ENCODE peak calls at places on chromosomes 12 and 14, in seven cellular contexts. X is ovary, V is fibroblast of lung, D is fibroblast of mammary gland, K is astrocyte, R is fibroblast of the aortic adventitia, I is psoas muscle. Q is an unnamed sample.

GRCh38 chr12:54299515-54300266 is 1.1 kb downstream of the NFE2 start:
- DNase-seq in I (no peak), V (no peak), D (peak), R (peak), K (no peak), X (no peak), Q (no peak)

GRCh38 chr12:45427042-45427441 is 211.1 kb downstream of the ANO6 start:
- DNase-seq in V (no peak), I (no peak), K (no peak), D (no peak), X (no peak), R (no peak), Q (no peak)

GRCh38 chr14:73342670-73343069 is 105.4 kb downstream of the PAPLN start:
- DNase-seq in I (no peak), K (no peak), D (no peak), R (no peak), V (no peak), X (no peak), Q (no peak)

GRCh38 chr12:132158677-132159554 is 14.7 kb downstream of the NOC4L start:
- DNase-seq in R (no peak), V (no peak), D (no peak), X (no peak), I (peak), K (no peak), Q (peak)

GRCh38 chr14:103436533-103436932 is 51.3 kb downstream of the MARK3 start:
- DNase-seq in K (no peak), X (no peak), R (peak), V (peak), I (no peak), D (peak), Q (no peak)

GRCh38 chr12:124916370-124917134 is 2.1 kb upstream of the UBC start:
- DNase-seq in K (peak), D (peak), R (peak), X (no peak), I (peak), V (peak), Q (peak)

GRCh38 chr14:99410019-99410418 is 70.6 kb downstream of the SETD3 start:
- DNase-seq in R (no peak), I (no peak), X (no peak), V (no peak), K (no peak), D (no peak), Q (no peak)

GRCh38 chr12:75705749-75706719 is 194.6 kb upstream of the KRR1 start:
- DNase-seq in R (peak), V (peak), K (peak), I (no peak), X (peak), D (peak), Q (peak)

GRCh38 chr12:92953747-92954146 is 24.7 kb upstream of the EEA1 start:
- DNase-seq in I (no peak), K (no peak), X (no peak), R (no peak), D (no peak), V (no peak), Q (no peak)

GRCh38 chr14:23881292-23881691 is 72.3 kb upstream of the DHRS4 start:
- DNase-seq in I (no peak), X (no peak), R (no peak), D (no peak), V (no peak), K (peak), Q (no peak)

GRCh38 chr14:94680498-94681288 is 68.5 kb downstream of the SERPINA3 start:
- DNase-seq in R (no peak), K (no peak), X (no peak), D (no peak), I (no peak), V (no peak), Q (no peak)

GRCh38 chr12:16076553-16076952 is 165.4 kb downstream of the DERA start:
- DNase-seq in I (no peak), D (peak), X (no peak), V (peak), R (peak), K (no peak), Q (no peak)

GRCh38 chr14:35879654-35880249 is 53.6 kb downstream of the BRMS1L start:
- DNase-seq in D (peak), R (peak), I (no peak), K (peak), V (peak), X (no peak), Q (no peak)

GRCh38 chr14:68585690-68586089 is 207.2 kb downstream of the ZFP36L1 start:
- DNase-seq in D (peak), X (peak), R (no peak), V (no peak), K (no peak), I (no peak), Q (no peak)

GRCh38 chr12:75505706-75506312 is 5.6 kb downstream of the KRR1 start:
- DNase-seq in I (no peak), D (peak), X (no peak), R (peak), V (peak), K (no peak), Q (no peak)

GRCh38 chr14:88321692-88322504 is 1.2 kb downstream of the KCNK10 start:
- DNase-seq in V (no peak), R (no peak), K (no peak), X (no peak), D (no peak), I (no peak), Q (no peak)

GRCh38 chr14:61438497-61438859 is 117.1 kb downstream of the PRKCH start:
- DNase-seq in D (no peak), V (no peak), I (no peak), X (no peak), K (no peak), R (no peak), Q (no peak)

GRCh38 chr14:29310210-29310609 is 543.6 kb downstream of the FOXG1 start:
- DNase-seq in D (no peak), R (no peak), K (no peak), V (no peak), X (no peak), I (no peak), Q (no peak)

GRCh38 chr14:29217813-29218450 is 451.3 kb downstream of the FOXG1 start:
- DNase-seq in V (peak), X (no peak), I (no peak), D (peak), K (no peak), R (no peak), Q (no peak)

GRCh38 chr12:126248871-126249403 is 1183.7 kb downstream of the AACS start:
- DNase-seq in V (no peak), X (no peak), R (peak), I (no peak), D (no peak), K (peak), Q (no peak)

GRCh38 chr14:69237142-69237541 is 22.8 kb upstream of the GALNT16 start:
- DNase-seq in R (no peak), D (no peak), K (no peak), I (no peak), V (no peak), X (no peak), Q (no peak)

GRCh38 chr12:911191-911826 is 38.2 kb downstream of the RAD52 start:
- DNase-seq in X (no peak), R (peak), I (no peak), K (no peak), V (no peak), D (no peak), Q (no peak)

GRCh38 chr14:67940476-67940875 is 120.9 kb downstream of the RAD51B start:
- DNase-seq in D (peak), V (peak), X (no peak), I (no peak), R (no peak), K (peak), Q (no peak)

GRCh38 chr12:95790025-95790911 is at the start of gene NTN4:
- DNase-seq in X (peak), I (peak), V (no peak), R (peak), K (no peak), D (peak), Q (peak)

GRCh38 chr14:83485591-83485990 is 1951.9 kb upstream of the SEL1L start:
- DNase-seq in V (no peak), R (no peak), K (no peak), D (peak), X (no peak), I (no peak), Q (no peak)

GRCh38 chr12:71848212-71848611 is 8.7 kb downstream of the TBC1D15 start:
- DNase-seq in I (no peak), V (no peak), X (no peak), K (no peak), D (peak), R (no peak), Q (no peak)

GRCh38 chr14:88995437-88996198 is 171.2 kb downstream of the TTC8 start:
- DNase-seq in D (peak), X (no peak), I (no peak), R (peak), V (peak), K (peak), Q (no peak)

DNA sequence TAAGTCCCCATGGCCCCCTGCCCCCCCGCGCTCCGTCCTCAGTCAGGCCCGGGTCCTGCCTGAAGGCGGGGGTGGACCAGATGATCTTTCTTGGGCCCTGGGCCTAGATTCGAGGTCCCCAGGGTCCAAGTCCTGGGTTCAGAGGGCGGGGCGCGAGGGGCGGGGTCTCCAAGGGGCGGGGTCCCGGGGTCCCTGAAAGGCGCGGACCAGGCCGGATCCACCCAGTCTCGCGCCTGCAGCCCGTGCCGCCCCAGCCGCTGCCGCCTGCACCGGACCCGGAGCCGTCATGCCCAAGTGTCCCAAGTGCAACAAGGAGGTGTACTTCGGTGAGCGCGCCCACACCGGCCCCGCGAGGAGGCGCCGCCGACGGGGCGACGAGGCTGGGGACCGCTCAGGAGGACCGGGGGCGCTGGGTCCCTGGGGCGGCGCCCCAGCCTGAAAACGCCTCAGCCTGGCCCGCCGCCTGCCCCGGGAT is 325 bp downstream of the CRIP1 start:
- DNase-seq in D (no peak), V (no peak), X (peak), I (peak), K (no peak), R (no peak), Q (peak)
- H3K4me3 ChIP-seq in D (no peak), V (no peak), X (peak), I (peak), K (no peak), R (peak), Q (peak)

GRCh38 chr12:62817556-62818271 is 117.2 kb downstream of the PPM1H start:
- DNase-seq in I (no peak), D (peak), V (peak), K (peak), R (peak), X (no peak), Q (no peak)
- TF ChIP-seq CTCF in I (no peak), D (no peak), V (peak), K (no peak), R (no peak), X (no peak), Q (no peak)

GRCh38 chr12:107411792-107412535 is 273.6 kb upstream of the PWP1 start:
- DNase-seq in R (no peak), V (peak), X (no peak), I (no peak), D (peak), K (peak), Q (no peak)

GRCh38 chr12:107417004-107417403 is 268.6 kb upstream of the PWP1 start:
- DNase-seq in V (no peak), R (no peak), K (no peak), D (no peak), I (no peak), X (no peak), Q (no peak)

GRCh38 chr12:107415834-107416233 is 269.8 kb upstream of the PWP1 start:
- DNase-seq in X (no peak), R (no peak), K (peak), I (no peak), D (peak), V (no peak), Q (no peak)

GRCh38 chr12:107418976-107419375 is 266.6 kb upstream of the PWP1 start:
- DNase-seq in D (no peak), X (no peak), I (no peak), R (no peak), V (no peak), K (no peak), Q (no peak)

DNA sequence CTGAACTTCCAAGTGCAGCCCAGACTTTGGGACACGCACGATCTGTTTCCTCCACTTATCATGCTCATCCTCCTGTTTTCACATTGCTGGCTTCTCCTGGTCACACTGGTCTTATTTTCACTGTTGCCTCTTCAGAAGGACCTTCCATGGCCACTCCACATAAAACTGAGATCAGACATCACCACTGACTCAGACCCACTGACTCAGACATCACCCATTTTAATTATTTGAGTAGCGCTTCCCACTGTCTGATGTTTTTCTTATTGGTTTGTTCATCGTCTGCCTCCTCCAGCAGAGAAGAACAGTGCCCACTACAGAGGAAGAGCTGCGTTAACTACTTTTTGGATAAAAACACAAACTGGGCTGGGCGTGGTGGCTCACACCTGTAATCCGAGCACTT is 270.5 kb upstream of the PWP1 start:
- DNase-seq in X (no peak), V (no peak), D (peak), I (no peak), K (peak), R (peak), Q (no peak)
- H3K4me3 ChIP-seq in X (no peak), V (no peak), D (no peak), I (no peak), K (no peak), R (no peak), Q (no peak)

GRCh38 chr12:24964342-24964741 is 15.4 kb upstream of the BCAT1 start:
- DNase-seq in K (no peak), R (no peak), I (no peak), D (no peak), V (no peak), X (no peak), Q (no peak)

GRCh38 chr12:24955853-24956252 is 7.0 kb upstream of the BCAT1 start:
- DNase-seq in R (no peak), K (no peak), I (no peak), X (no peak), V (no peak), D (no peak), Q (no peak)

GRCh38 chr12:24955389-24955788 is 6.5 kb upstream of the BCAT1 start:
- DNase-seq in K (no peak), I (no peak), X (no peak), V (no peak), R (no peak), D (no peak), Q (no peak)

GRCh38 chr12:24960222-24960855 is 11.4 kb upstream of the BCAT1 start:
- DNase-seq in D (peak), V (peak), I (no peak), X (no peak), K (peak), R (peak), Q (no peak)
- TF ChIP-seq CTCF in D (peak), V (peak), I (no peak), X (no peak), K (peak), R (peak), Q (no peak)

GRCh38 chr12:7156259-7157197 is 26.4 kb downstream of the CLSTN3 start:
- DNase-seq in I (no peak), X (no peak), D (no peak), R (no peak), K (no peak), V (no peak), Q (no peak)
- H3K4me3 ChIP-seq in I (no peak), X (no peak), D (no peak), R (no peak), K (no peak), V (no peak), Q (no peak)

GRCh38 chr14:60328588-60328987 is 79.6 kb downstream of the PPM1A start:
- DNase-seq in R (no peak), I (no peak), D (no peak), V (no peak), X (no peak), K (no peak), Q (no peak)
- TF ChIP-seq CTCF in R (no peak), I (no peak), D (no peak), V (no peak), X (no peak), K (no peak), Q (no peak)

Q was measured in mucosa of descending colon.